ENCODE peak calls at places on chromosome 19, in seven cellular contexts. L is heart right ventricle, X is GM12865, B is pancreas, F is AG09309, R is aorta, O is neural progenitor cell. T is an unnamed sample.

GRCh38 chr19:48631254-48631653 is 5.9 kb downstream of the DBP start:
- DNase-seq in L (no peak), X (peak), B (no peak), F (no peak), R (no peak), O (no peak), T (no peak)

GRCh38 chr19:15300533-15301194 is 31.7 kb downstream of the BRD4 start:
- DNase-seq in L (no peak), X (no peak), B (no peak), F (peak), R (no peak), O (no peak), T (no peak)

GRCh38 chr19:43444531-43445340 is 20.7 kb downstream of the LYPD3 start:
- DNase-seq in L (no peak), X (no peak), B (no peak), F (no peak), R (no peak), O (no peak), T (no peak)

GRCh38 chr19:30085394-30085793 is 143.4 kb downstream of the URI1 start:
- DNase-seq in L (no peak), X (no peak), B (peak), F (no peak), R (peak), O (peak), T (no peak)

GRCh38 chr19:29840066-29840950 is 28.5 kb downstream of the CCNE1 start:
- DNase-seq in L (no peak), X (no peak), B (no peak), F (no peak), R (peak), O (no peak), T (no peak)

GRCh38 chr19:9956956-9957355 is 20.6 kb upstream of the OLFM2 start:
- DNase-seq in L (no peak), X (no peak), B (no peak), F (no peak), R (no peak), O (no peak), T (no peak)

GRCh38 chr19:55076321-55076720 is 652 bp downstream of the EPS8L1 start:
- DNase-seq in L (no peak), X (no peak), B (peak), F (no peak), R (no peak), O (no peak), T (no peak)

GRCh38 chr19:47758433-47758784 is 13.1 kb downstream of the NOP53 start:
- DNase-seq in L (no peak), X (no peak), B (no peak), F (no peak), R (no peak), O (no peak), T (no peak)

GRCh38 chr19:48469056-48469881 is at the start of gene CYTH2:
- DNase-seq in L (peak), X (peak), B (peak), F (peak), R (peak), O (peak), T (no peak)

GRCh38 chr19:51733742-51734522 is 10.1 kb upstream of the HAS1 start:
- DNase-seq in L (no peak), X (no peak), B (no peak), F (no peak), R (no peak), O (no peak), T (no peak)

GRCh38 chr19:3319643-3320353 is 46.6 kb upstream of the NFIC start:
- DNase-seq in L (no peak), X (no peak), B (no peak), F (no peak), R (no peak), O (no peak), T (no peak)

GRCh38 chr19:51501594-51502263 is at the start of gene SIGLEC12:
- DNase-seq in L (no peak), X (peak), B (no peak), F (no peak), R (no peak), O (no peak), T (no peak)

GRCh38 chr19:5642204-5642603 is 19.3 kb downstream of the SAFB start:
- DNase-seq in L (no peak), X (no peak), B (no peak), F (no peak), R (no peak), O (no peak), T (no peak)

GRCh38 chr19:55546822-55547614 is 1.7 kb upstream of the SBK3 start:
- DNase-seq in L (peak), X (no peak), B (peak), F (peak), R (peak), O (peak), T (peak)

GRCh38 chr19:56476671-56477428 is at the start of gene ZNF667:
- DNase-seq in L (no peak), X (no peak), B (no peak), F (no peak), R (no peak), O (peak), T (peak)

GRCh38 chr19:28737021-28737525 is 475.9 kb downstream of the UQCRFS1 start:
- DNase-seq in L (no peak), X (peak), B (no peak), F (peak), R (no peak), O (peak), T (peak)

GRCh38 chr19:38617764-38618589 is at the start of gene MAP4K1:
- DNase-seq in L (peak), X (peak), B (peak), F (no peak), R (peak), O (peak), T (no peak)

GRCh38 chr19:50002386-50002960 is 22.7 kb downstream of the VRK3 start:
- DNase-seq in L (no peak), X (no peak), B (no peak), F (no peak), R (no peak), O (no peak), T (no peak)

GRCh38 chr19:11151181-11151580 is 4.4 kb downstream of the SPC24 start:
- DNase-seq in L (no peak), X (no peak), B (no peak), F (no peak), R (no peak), O (no peak), T (no peak)

GRCh38 chr19:7304200-7304599 is 10.0 kb upstream of the INSR start:
- DNase-seq in L (no peak), X (no peak), B (no peak), F (no peak), R (peak), O (no peak), T (no peak)

GRCh38 chr19:10013834-10014618 is 743 bp downstream of the RDH8 start:
- DNase-seq in L (no peak), X (no peak), B (no peak), F (no peak), R (no peak), O (no peak), T (no peak)

GRCh38 chr19:38317104-38317612 is 1.4 kb upstream of the YIF1B start:
- DNase-seq in L (no peak), X (peak), B (no peak), F (no peak), R (no peak), O (no peak), T (no peak)

GRCh38 chr19:16928916-16929315 is 40.1 kb downstream of the F2RL3 start:
- DNase-seq in L (no peak), X (no peak), B (no peak), F (no peak), R (peak), O (no peak), T (no peak)

GRCh38 chr19:15212682-15213081 is 11.9 kb upstream of the NOTCH3 start:
- DNase-seq in L (no peak), X (no peak), B (no peak), F (no peak), R (no peak), O (no peak), T (no peak)

GRCh38 chr19:19217110-19217509 is 5.4 kb downstream of the NCAN start:
- DNase-seq in L (no peak), X (peak), B (no peak), F (no peak), R (no peak), O (no peak), T (no peak)

GRCh38 chr19:16260160-16260793 is 62.6 kb downstream of the AP1M1 start:
- DNase-seq in L (no peak), X (no peak), B (no peak), F (no peak), R (no peak), O (no peak), T (no peak)

GRCh38 chr19:40700083-40700482 is 9.6 kb upstream of the NUMBL start:
- DNase-seq in L (no peak), X (no peak), B (no peak), F (no peak), R (no peak), O (no peak), T (no peak)

GRCh38 chr19:20339444-20339843 is 172.4 kb downstream of the ZNF486 start:
- DNase-seq in L (no peak), X (no peak), B (no peak), F (no peak), R (no peak), O (no peak), T (no peak)

GRCh38 chr19:20333508-20333907 is 166.5 kb downstream of the ZNF486 start:
- DNase-seq in L (no peak), X (no peak), B (no peak), F (no peak), R (no peak), O (no peak), T (no peak)

GRCh38 chr19:20334760-20335159 is 167.7 kb downstream of the ZNF486 start:
- DNase-seq in L (no peak), X (no peak), B (no peak), F (no peak), R (no peak), O (no peak), T (no peak)
- H3K4me3 ChIP-seq in L (no peak), X (no peak), B (no peak), F (no peak), R (no peak), O (no peak), T (no peak)

GRCh38 chr19:41784337-41785239 is 11.8 kb upstream of the CEACAM3 start:
- DNase-seq in L (no peak), X (peak), B (no peak), F (no peak), R (no peak), O (no peak), T (no peak)

DNA sequence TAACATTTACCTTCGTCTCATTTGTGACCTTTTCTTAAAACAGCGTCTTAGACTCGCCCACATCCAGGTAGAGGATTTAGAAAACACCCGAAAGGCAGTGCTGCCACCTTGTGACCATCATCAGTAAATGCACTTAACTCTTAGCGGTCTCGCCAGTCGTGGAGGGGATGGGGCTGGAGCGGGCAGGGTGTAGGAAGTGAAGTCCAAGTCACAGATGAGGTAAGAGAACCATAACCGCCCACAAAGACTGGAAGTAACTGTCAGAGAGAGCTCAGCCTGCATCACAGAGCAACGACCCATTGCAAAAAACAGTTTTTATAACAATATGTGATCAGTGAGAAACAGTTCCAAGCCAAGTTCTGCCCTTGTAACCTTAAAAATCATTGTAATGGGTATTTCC is 10.7 kb upstream of the CEACAM3 start:
- DNase-seq in L (peak), X (peak), B (peak), F (peak), R (no peak), O (peak), T (peak)
- H3K4me3 ChIP-seq in L (no peak), X (no peak), B (no peak), F (no peak), R (no peak), O (no peak), T (no peak)

DNA sequence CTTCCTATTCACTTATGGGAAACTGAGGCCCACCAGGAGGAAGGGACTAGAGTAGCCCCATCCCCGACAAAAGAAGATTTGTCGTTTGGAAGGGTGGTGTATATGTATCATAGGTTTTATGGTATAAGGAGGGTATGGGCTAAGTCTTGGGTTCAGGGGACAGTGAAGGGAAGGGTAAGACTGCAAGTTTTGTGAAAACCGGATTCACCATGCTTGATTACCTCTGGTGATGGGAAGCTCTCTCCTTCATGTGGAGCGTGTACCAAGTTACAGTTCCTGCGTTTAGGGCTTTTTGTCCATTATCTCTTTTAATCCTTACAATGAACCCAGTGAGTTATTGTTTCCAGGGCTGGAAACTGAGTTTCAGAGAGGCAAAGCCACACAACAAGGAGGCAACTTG is 3.8 kb downstream of the VASP start:
- DNase-seq in L (no peak), X (no peak), B (no peak), F (no peak), R (no peak), O (no peak), T (no peak)
- H3K4me3 ChIP-seq in L (no peak), X (peak), B (no peak), F (no peak), R (no peak), O (no peak), T (no peak)

GRCh38 chr19:46648070-46648960 is 12.3 kb upstream of the GNG8 start:
- DNase-seq in L (no peak), X (no peak), B (no peak), F (no peak), R (no peak), O (no peak), T (no peak)
- H3K4me3 ChIP-seq in L (no peak), X (no peak), B (no peak), F (no peak), R (no peak), O (no peak), T (no peak)

GRCh38 chr19:579111-579841 is 6.9 kb downstream of the BSG start:
- DNase-seq in L (no peak), X (no peak), B (peak), F (no peak), R (peak), O (no peak), T (no peak)
- H3K4me3 ChIP-seq in L (no peak), X (no peak), B (no peak), F (no peak), R (no peak), O (no peak), T (no peak)

DNA sequence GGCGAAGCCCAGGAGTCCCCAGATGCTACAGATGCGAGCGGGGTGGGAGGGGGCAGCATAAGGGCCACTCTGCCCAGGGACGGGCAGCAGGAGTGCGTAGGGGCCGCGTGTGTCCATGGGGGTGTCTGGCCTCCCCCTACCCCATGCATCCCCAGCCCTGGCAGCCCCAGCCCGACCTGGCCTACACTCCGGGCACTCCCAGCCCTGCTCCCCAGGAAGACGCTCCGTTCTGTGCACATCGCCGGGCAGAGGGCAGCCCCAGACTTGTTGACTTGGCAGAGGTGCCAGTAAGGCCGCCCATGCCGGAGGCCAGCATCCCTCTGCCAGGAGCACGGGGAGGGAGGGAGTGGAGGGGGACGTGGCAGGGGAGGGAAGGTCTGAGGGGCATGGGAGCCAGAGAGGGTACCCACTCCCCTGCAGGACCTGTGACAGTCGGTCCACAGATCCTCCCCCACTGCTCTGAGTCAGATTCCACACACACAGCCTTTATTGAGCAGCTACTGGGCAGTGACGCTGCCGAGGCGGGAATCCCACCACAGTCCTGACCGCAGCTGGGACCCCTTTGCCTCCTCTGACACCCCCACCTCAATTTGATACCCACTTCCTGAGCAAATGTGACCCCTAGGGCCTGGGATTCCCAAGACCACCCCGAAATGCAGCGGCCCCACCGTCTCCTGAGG is 1.8 kb upstream of the NKPD1 start:
- DNase-seq in L (no peak), X (no peak), B (peak), F (no peak), R (no peak), O (no peak), T (no peak)
- H3K4me3 ChIP-seq in L (no peak), X (no peak), B (no peak), F (no peak), R (no peak), O (no peak), T (no peak)

GRCh38 chr19:33302974-33303790 is 848 bp upstream of the CEBPA start:
- DNase-seq in L (peak), X (no peak), B (peak), F (no peak), R (peak), O (peak), T (no peak)

GRCh38 chr19:33306191-33306590 is 3.9 kb upstream of the CEBPA start:
- DNase-seq in L (no peak), X (no peak), B (no peak), F (no peak), R (no peak), O (no peak), T (no peak)

GRCh38 chr19:33304760-33305647 is 2.7 kb upstream of the CEBPA start:
- DNase-seq in L (no peak), X (no peak), B (peak), F (no peak), R (no peak), O (no peak), T (no peak)

GRCh38 chr19:33302175-33302973 is at the start of gene CEBPA:
- DNase-seq in L (peak), X (peak), B (peak), F (no peak), R (peak), O (peak), T (no peak)

GRCh38 chr19:33303791-33304759 is 1.7 kb upstream of the CEBPA start:
- DNase-seq in L (no peak), X (no peak), B (peak), F (no peak), R (no peak), O (no peak), T (no peak)
- H3K4me3 ChIP-seq in L (peak), X (no peak), B (peak), F (peak), R (peak), O (peak), T (peak)